ENCODE peak calls at places on chromosomes 11 and 22, in four cellular contexts. C is ovary, A is heart right ventricle, M is A549. F is an unnamed sample.

GRCh38 chr22:32723632-32724031 is 77.9 kb upstream of the TIMP3 start:
- DNase-seq in M (no peak), A (peak; percentile 70), C (peak; percentile 28), F (peak; percentile 25)

GRCh38 chr11:113977701-113978100 is 2.8 kb downstream of the HTR3A start:
- DNase-seq in C (no peak), M (no peak), A (no peak), F (no peak)

GRCh38 chr22:36816635-36817428 is at the start of gene PVALB:
- DNase-seq in C (peak; percentile 48), A (peak; percentile 23), M (no peak), F (no peak)

GRCh38 chr22:46936378-46936916 is 174.0 kb downstream of the TBC1D22A start:
- DNase-seq in A (no peak), M (no peak), C (no peak), F (no peak)

GRCh38 chr22:44389181-44389580 is 76.4 kb upstream of the SHISAL1 start:
- DNase-seq in C (no peak), M (no peak), A (peak; percentile 9), F (no peak)

GRCh38 chr22:43892183-43892894 is 526 bp upstream of the PNPLA5 start:
- DNase-seq in M (no peak), C (no peak), A (no peak), F (no peak)

GRCh38 chr11:116691779-116692178 is 81.0 kb downstream of the BUD13 start:
- DNase-seq in M (no peak), A (peak; percentile 25), C (peak; percentile 61), F (no peak)

GRCh38 chr11:66685276-66686099 is 7.8 kb upstream of the RBM4B start:
- DNase-seq in M (no peak), A (no peak), C (no peak), F (no peak)

GRCh38 chr22:48665286-48666010 is 1162.2 kb downstream of the BRD1 start:
- DNase-seq in C (no peak), M (no peak), A (no peak), F (no peak)

DNA sequence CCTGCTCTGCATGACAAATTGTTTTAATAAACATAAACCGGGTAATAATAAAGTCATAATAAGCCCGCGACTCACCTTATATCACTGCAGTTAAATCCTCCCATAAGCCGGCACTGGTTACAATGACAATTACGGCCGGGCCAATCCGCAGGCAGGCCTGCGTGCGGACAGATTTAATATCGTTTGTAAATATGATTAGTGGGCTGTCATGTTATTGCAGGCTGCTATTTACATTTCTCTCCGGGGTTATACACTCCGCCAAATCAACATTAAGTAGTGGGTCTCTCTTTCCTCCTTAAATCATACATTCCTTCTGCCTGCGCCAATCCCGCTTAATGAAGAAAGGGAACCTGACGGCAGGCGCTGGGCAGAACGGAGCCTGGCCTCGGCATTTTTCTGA is 51.8 kb upstream of the LMO1 start:
- DNase-seq in M (no peak), A (no peak), C (no peak), F (no peak)
- H3K27ac ChIP-seq in M (no peak overlapping the region), A (no peak overlapping the region), C (no peak overlapping the region), F (no peak overlapping the region)

DNA sequence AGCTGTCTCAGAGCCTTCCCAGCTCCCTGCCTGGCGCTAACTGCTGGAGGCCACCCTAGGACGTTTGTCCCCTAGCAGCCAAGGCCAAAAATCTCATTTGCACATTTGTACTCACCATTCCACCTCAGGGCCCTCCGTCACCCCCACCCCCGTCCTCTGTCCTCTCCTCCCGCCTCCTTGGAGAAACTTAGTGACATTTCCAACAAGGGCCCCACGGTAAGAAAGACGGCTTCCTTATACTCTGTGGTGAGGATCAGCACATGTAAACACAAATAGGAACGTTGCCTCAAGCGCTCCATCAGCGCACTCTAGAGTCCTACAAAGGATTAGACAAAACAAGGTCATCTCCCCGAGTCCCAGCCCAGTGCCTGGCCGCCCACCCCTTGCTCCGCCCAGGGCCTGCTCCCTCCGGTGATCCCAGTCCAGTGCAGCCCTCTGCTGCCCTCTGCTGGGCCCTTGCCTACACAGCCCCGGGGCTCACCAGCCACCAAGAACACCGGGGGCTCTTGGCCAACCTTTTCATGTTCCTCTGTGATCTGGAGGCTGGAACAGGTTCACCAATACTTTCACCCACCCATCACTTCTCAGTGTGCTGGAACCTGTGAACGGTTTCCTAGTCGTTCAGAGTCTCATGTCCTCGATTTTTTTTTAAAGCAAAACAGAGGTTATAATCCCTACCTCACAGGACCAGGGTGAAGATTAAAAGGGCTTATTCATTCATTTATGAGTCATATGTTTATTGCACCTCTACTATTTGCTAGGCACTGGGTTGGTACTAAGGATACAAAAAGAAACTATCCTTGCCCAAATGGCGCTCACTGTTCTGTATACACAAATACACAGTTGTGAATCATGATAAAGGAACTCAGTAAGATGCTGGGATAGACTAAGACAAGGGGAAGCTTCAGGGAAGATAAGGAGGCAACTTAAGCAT is 15.2 kb upstream of the CTR9 start:
- DNase-seq in M (peak; percentile 97), A (peak; percentile 96), C (peak; percentile 96), F (peak; percentile 89)
- H3K27ac ChIP-seq in M (peak overlapping the region; percentile 77), A (peak overlapping the region; percentile 76), C (peak overlapping the region; percentile 55), F (peak overlapping the region; percentile 80)

GRCh38 chr11:100403817-100404216 is 283.3 kb upstream of the ARHGAP42 start:
- DNase-seq in M (no peak), C (no peak), A (no peak), F (no peak)
- H3K27ac ChIP-seq in M (no peak overlapping the region), C (no peak overlapping the region), A (no peak overlapping the region), F (no peak overlapping the region)

DNA sequence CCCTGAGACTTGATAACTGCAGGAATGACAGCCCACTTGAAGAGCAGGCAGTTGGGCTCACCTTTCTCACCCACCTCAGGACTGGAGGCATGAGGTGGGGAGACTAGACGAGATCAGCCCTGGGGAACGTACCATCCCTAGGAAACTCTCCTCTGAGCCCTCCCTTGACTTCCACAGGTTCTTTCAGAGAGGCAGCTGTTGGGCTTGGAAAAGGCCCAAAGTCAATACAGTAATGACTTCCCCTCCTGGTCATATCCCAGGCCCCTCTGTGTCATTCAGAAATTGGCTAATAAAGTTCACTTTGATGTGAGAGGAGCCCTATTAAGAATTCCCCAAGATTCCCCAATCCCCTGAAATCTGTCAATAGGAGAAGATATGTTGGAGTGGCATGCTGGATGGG is 5.8 kb upstream of the NECTIN1 start:
- DNase-seq in C (no peak), A (no peak), M (no peak), F (no peak)
- H3K27ac ChIP-seq in C (no peak overlapping the region), A (no peak overlapping the region), M (no peak overlapping the region), F (no peak overlapping the region)

GRCh38 chr22:30386960-30387848 is at the start of gene RNF215:
- DNase-seq in C (peak; percentile 93), A (peak; percentile 90), M (peak; percentile 68), F (peak; percentile 87)
- H3K27ac ChIP-seq in C (peak within 1 kb of the TSS; percentile 61), A (peak within 1 kb of the TSS; percentile 70), M (peak within 1 kb of the TSS; percentile 96), F (peak within 1 kb of the TSS; percentile 61)

F was measured in substantia nigra.